ENCODE peak calls at places on chromosomes 5 and 9, in five cellular contexts. One of them, this sample, is unnamed.

GRCh38 chr5:108753331-108753730 is 5.6 kb downstream of the FER start:
- DNase-seq in activated CD8-positive, alpha-beta T cell treated with anti-CD3 and anti-CD28 coated beads, Interleukin-2, amount 10 ng/mL, durations not matched to agents 7 days and 5 days: no peak
- DNase-seq in renal cortical epithelial cell: peak
- DNase-seq in activated CD4-positive, alpha-beta T cell treated with anti-CD3 and anti-CD28 coated beads, Interleukin-2, amount 50 U/mL, for 24 hours: no peak
- DNase-seq in stimulated activated CD4-positive, alpha-beta T cell treated with anti-CD3 and anti-CD28 coated beads, Interleukin-15, amount 100 ng/mL, for 1 hour: no peak
- DNase-seq in this sample: peak

GRCh38 chr5:158922816-158923215 is 176.9 kb downstream of the EBF1 start:
- DNase-seq in stimulated activated CD4-positive, alpha-beta T cell treated with anti-CD3 and anti-CD28 coated beads, Interleukin-15, amount 100 ng/mL, for 1 hour: no peak
- DNase-seq in activated CD8-positive, alpha-beta T cell treated with anti-CD3 and anti-CD28 coated beads, Interleukin-2, amount 10 ng/mL, durations not matched to agents 7 days and 5 days: no peak
- DNase-seq in renal cortical epithelial cell: no peak
- DNase-seq in activated CD4-positive, alpha-beta T cell treated with anti-CD3 and anti-CD28 coated beads, Interleukin-2, amount 50 U/mL, for 24 hours: no peak
- DNase-seq in this sample: no peak

GRCh38 chr5:110815916-110816605 is 77.3 kb downstream of the SLC25A46 start:
- DNase-seq in renal cortical epithelial cell: peak
- DNase-seq in activated CD4-positive, alpha-beta T cell treated with anti-CD3 and anti-CD28 coated beads, Interleukin-2, amount 50 U/mL, for 24 hours: no peak
- DNase-seq in stimulated activated CD4-positive, alpha-beta T cell treated with anti-CD3 and anti-CD28 coated beads, Interleukin-15, amount 100 ng/mL, for 1 hour: no peak
- DNase-seq in activated CD8-positive, alpha-beta T cell treated with anti-CD3 and anti-CD28 coated beads, Interleukin-2, amount 10 ng/mL, durations not matched to agents 7 days and 5 days: no peak
- DNase-seq in this sample: peak

GRCh38 chr9:34927061-34927460 is 31.0 kb upstream of the PHF24 start:
- DNase-seq in activated CD8-positive, alpha-beta T cell treated with anti-CD3 and anti-CD28 coated beads, Interleukin-2, amount 10 ng/mL, durations not matched to agents 7 days and 5 days: no peak
- DNase-seq in activated CD4-positive, alpha-beta T cell treated with anti-CD3 and anti-CD28 coated beads, Interleukin-2, amount 50 U/mL, for 24 hours: no peak
- DNase-seq in renal cortical epithelial cell: no peak
- DNase-seq in stimulated activated CD4-positive, alpha-beta T cell treated with anti-CD3 and anti-CD28 coated beads, Interleukin-15, amount 100 ng/mL, for 1 hour: no peak
- DNase-seq in this sample: no peak

GRCh38 chr5:178473858-178474257 is 116.3 kb downstream of the COL23A1 start:
- DNase-seq in activated CD4-positive, alpha-beta T cell treated with anti-CD3 and anti-CD28 coated beads, Interleukin-2, amount 50 U/mL, for 24 hours: no peak
- DNase-seq in renal cortical epithelial cell: no peak
- DNase-seq in stimulated activated CD4-positive, alpha-beta T cell treated with anti-CD3 and anti-CD28 coated beads, Interleukin-15, amount 100 ng/mL, for 1 hour: no peak
- DNase-seq in activated CD8-positive, alpha-beta T cell treated with anti-CD3 and anti-CD28 coated beads, Interleukin-2, amount 10 ng/mL, durations not matched to agents 7 days and 5 days: peak
- DNase-seq in this sample: no peak

GRCh38 chr5:95697781-95698681 is 15.2 kb upstream of the SPATA9 start:
- DNase-seq in renal cortical epithelial cell: peak
- DNase-seq in activated CD4-positive, alpha-beta T cell treated with anti-CD3 and anti-CD28 coated beads, Interleukin-2, amount 50 U/mL, for 24 hours: no peak
- DNase-seq in activated CD8-positive, alpha-beta T cell treated with anti-CD3 and anti-CD28 coated beads, Interleukin-2, amount 10 ng/mL, durations not matched to agents 7 days and 5 days: no peak
- DNase-seq in stimulated activated CD4-positive, alpha-beta T cell treated with anti-CD3 and anti-CD28 coated beads, Interleukin-15, amount 100 ng/mL, for 1 hour: no peak
- DNase-seq in this sample: peak

GRCh38 chr9:93656426-93657222 is 80.2 kb downstream of the PHF2 start:
- DNase-seq in activated CD8-positive, alpha-beta T cell treated with anti-CD3 and anti-CD28 coated beads, Interleukin-2, amount 10 ng/mL, durations not matched to agents 7 days and 5 days: no peak
- DNase-seq in stimulated activated CD4-positive, alpha-beta T cell treated with anti-CD3 and anti-CD28 coated beads, Interleukin-15, amount 100 ng/mL, for 1 hour: no peak
- DNase-seq in renal cortical epithelial cell: no peak
- DNase-seq in activated CD4-positive, alpha-beta T cell treated with anti-CD3 and anti-CD28 coated beads, Interleukin-2, amount 50 U/mL, for 24 hours: no peak
- DNase-seq in this sample: no peak

GRCh38 chr5:96582343-96582742 is 79.8 kb upstream of the CAST start:
- DNase-seq in activated CD4-positive, alpha-beta T cell treated with anti-CD3 and anti-CD28 coated beads, Interleukin-2, amount 50 U/mL, for 24 hours: no peak
- DNase-seq in renal cortical epithelial cell: peak
- DNase-seq in activated CD8-positive, alpha-beta T cell treated with anti-CD3 and anti-CD28 coated beads, Interleukin-2, amount 10 ng/mL, durations not matched to agents 7 days and 5 days: no peak
- DNase-seq in stimulated activated CD4-positive, alpha-beta T cell treated with anti-CD3 and anti-CD28 coated beads, Interleukin-15, amount 100 ng/mL, for 1 hour: no peak
- DNase-seq in this sample: peak

GRCh38 chr5:172506921-172507320 is 52.6 kb upstream of the SH3PXD2B start:
- DNase-seq in activated CD4-positive, alpha-beta T cell treated with anti-CD3 and anti-CD28 coated beads, Interleukin-2, amount 50 U/mL, for 24 hours: no peak
- DNase-seq in activated CD8-positive, alpha-beta T cell treated with anti-CD3 and anti-CD28 coated beads, Interleukin-2, amount 10 ng/mL, durations not matched to agents 7 days and 5 days: no peak
- DNase-seq in renal cortical epithelial cell: no peak
- DNase-seq in stimulated activated CD4-positive, alpha-beta T cell treated with anti-CD3 and anti-CD28 coated beads, Interleukin-15, amount 100 ng/mL, for 1 hour: no peak
- DNase-seq in this sample: no peak

GRCh38 chr5:74649421-74649973 is 9.0 kb upstream of the ENC1 start:
- DNase-seq in activated CD4-positive, alpha-beta T cell treated with anti-CD3 and anti-CD28 coated beads, Interleukin-2, amount 50 U/mL, for 24 hours: no peak
- DNase-seq in activated CD8-positive, alpha-beta T cell treated with anti-CD3 and anti-CD28 coated beads, Interleukin-2, amount 10 ng/mL, durations not matched to agents 7 days and 5 days: no peak
- DNase-seq in renal cortical epithelial cell: no peak
- DNase-seq in stimulated activated CD4-positive, alpha-beta T cell treated with anti-CD3 and anti-CD28 coated beads, Interleukin-15, amount 100 ng/mL, for 1 hour: no peak
- DNase-seq in this sample: peak

GRCh38 chr5:139387611-139388197 is 2.0 kb downstream of the MZB1 start:
- DNase-seq in activated CD8-positive, alpha-beta T cell treated with anti-CD3 and anti-CD28 coated beads, Interleukin-2, amount 10 ng/mL, durations not matched to agents 7 days and 5 days: no peak
- DNase-seq in renal cortical epithelial cell: no peak
- DNase-seq in activated CD4-positive, alpha-beta T cell treated with anti-CD3 and anti-CD28 coated beads, Interleukin-2, amount 50 U/mL, for 24 hours: no peak
- DNase-seq in stimulated activated CD4-positive, alpha-beta T cell treated with anti-CD3 and anti-CD28 coated beads, Interleukin-15, amount 100 ng/mL, for 1 hour: no peak
- DNase-seq in this sample: no peak

GRCh38 chr9:89438194-89438593 is 59.7 kb downstream of the SEMA4D start:
- DNase-seq in stimulated activated CD4-positive, alpha-beta T cell treated with anti-CD3 and anti-CD28 coated beads, Interleukin-15, amount 100 ng/mL, for 1 hour: no peak
- DNase-seq in activated CD4-positive, alpha-beta T cell treated with anti-CD3 and anti-CD28 coated beads, Interleukin-2, amount 50 U/mL, for 24 hours: no peak
- DNase-seq in renal cortical epithelial cell: no peak
- DNase-seq in activated CD8-positive, alpha-beta T cell treated with anti-CD3 and anti-CD28 coated beads, Interleukin-2, amount 10 ng/mL, durations not matched to agents 7 days and 5 days: no peak
- DNase-seq in this sample: no peak

GRCh38 chr9:16668906-16669305 is 201.6 kb downstream of the BNC2 start:
- DNase-seq in renal cortical epithelial cell: no peak
- DNase-seq in stimulated activated CD4-positive, alpha-beta T cell treated with anti-CD3 and anti-CD28 coated beads, Interleukin-15, amount 100 ng/mL, for 1 hour: no peak
- DNase-seq in activated CD8-positive, alpha-beta T cell treated with anti-CD3 and anti-CD28 coated beads, Interleukin-2, amount 10 ng/mL, durations not matched to agents 7 days and 5 days: no peak
- DNase-seq in activated CD4-positive, alpha-beta T cell treated with anti-CD3 and anti-CD28 coated beads, Interleukin-2, amount 50 U/mL, for 24 hours: no peak
- DNase-seq in this sample: no peak

GRCh38 chr5:137091473-137091872 is 407.7 kb downstream of the SPOCK1 start:
- DNase-seq in stimulated activated CD4-positive, alpha-beta T cell treated with anti-CD3 and anti-CD28 coated beads, Interleukin-15, amount 100 ng/mL, for 1 hour: no peak
- DNase-seq in activated CD8-positive, alpha-beta T cell treated with anti-CD3 and anti-CD28 coated beads, Interleukin-2, amount 10 ng/mL, durations not matched to agents 7 days and 5 days: no peak
- DNase-seq in renal cortical epithelial cell: peak
- DNase-seq in activated CD4-positive, alpha-beta T cell treated with anti-CD3 and anti-CD28 coated beads, Interleukin-2, amount 50 U/mL, for 24 hours: no peak
- DNase-seq in this sample: no peak

GRCh38 chr5:9928266-9928750 is 298.2 kb upstream of the TAS2R1 start:
- DNase-seq in stimulated activated CD4-positive, alpha-beta T cell treated with anti-CD3 and anti-CD28 coated beads, Interleukin-15, amount 100 ng/mL, for 1 hour: no peak
- DNase-seq in activated CD8-positive, alpha-beta T cell treated with anti-CD3 and anti-CD28 coated beads, Interleukin-2, amount 10 ng/mL, durations not matched to agents 7 days and 5 days: no peak
- DNase-seq in renal cortical epithelial cell: peak
- DNase-seq in activated CD4-positive, alpha-beta T cell treated with anti-CD3 and anti-CD28 coated beads, Interleukin-2, amount 50 U/mL, for 24 hours: no peak
- DNase-seq in this sample: no peak

GRCh38 chr5:66342316-66342715 is 198.2 kb downstream of the SREK1 start:
- DNase-seq in stimulated activated CD4-positive, alpha-beta T cell treated with anti-CD3 and anti-CD28 coated beads, Interleukin-15, amount 100 ng/mL, for 1 hour: no peak
- DNase-seq in activated CD8-positive, alpha-beta T cell treated with anti-CD3 and anti-CD28 coated beads, Interleukin-2, amount 10 ng/mL, durations not matched to agents 7 days and 5 days: no peak
- DNase-seq in activated CD4-positive, alpha-beta T cell treated with anti-CD3 and anti-CD28 coated beads, Interleukin-2, amount 50 U/mL, for 24 hours: no peak
- DNase-seq in renal cortical epithelial cell: no peak
- DNase-seq in this sample: no peak

GRCh38 chr9:121889990-121890563 is 203.0 kb downstream of the TTLL11 start:
- DNase-seq in stimulated activated CD4-positive, alpha-beta T cell treated with anti-CD3 and anti-CD28 coated beads, Interleukin-15, amount 100 ng/mL, for 1 hour: no peak
- DNase-seq in activated CD4-positive, alpha-beta T cell treated with anti-CD3 and anti-CD28 coated beads, Interleukin-2, amount 50 U/mL, for 24 hours: no peak
- DNase-seq in renal cortical epithelial cell: no peak
- DNase-seq in activated CD8-positive, alpha-beta T cell treated with anti-CD3 and anti-CD28 coated beads, Interleukin-2, amount 10 ng/mL, durations not matched to agents 7 days and 5 days: no peak
- DNase-seq in this sample: no peak

GRCh38 chr5:73826761-73827450 is 200.9 kb downstream of the ARHGEF28 start:
- DNase-seq in stimulated activated CD4-positive, alpha-beta T cell treated with anti-CD3 and anti-CD28 coated beads, Interleukin-15, amount 100 ng/mL, for 1 hour: no peak
- DNase-seq in activated CD4-positive, alpha-beta T cell treated with anti-CD3 and anti-CD28 coated beads, Interleukin-2, amount 50 U/mL, for 24 hours: no peak
- DNase-seq in renal cortical epithelial cell: peak
- DNase-seq in activated CD8-positive, alpha-beta T cell treated with anti-CD3 and anti-CD28 coated beads, Interleukin-2, amount 10 ng/mL, durations not matched to agents 7 days and 5 days: no peak
- DNase-seq in this sample: peak

GRCh38 chr5:10331341-10331796 is 22.1 kb upstream of the MARCHF6 start:
- DNase-seq in activated CD8-positive, alpha-beta T cell treated with anti-CD3 and anti-CD28 coated beads, Interleukin-2, amount 10 ng/mL, durations not matched to agents 7 days and 5 days: no peak
- DNase-seq in activated CD4-positive, alpha-beta T cell treated with anti-CD3 and anti-CD28 coated beads, Interleukin-2, amount 50 U/mL, for 24 hours: no peak
- DNase-seq in stimulated activated CD4-positive, alpha-beta T cell treated with anti-CD3 and anti-CD28 coated beads, Interleukin-15, amount 100 ng/mL, for 1 hour: no peak
- DNase-seq in renal cortical epithelial cell: no peak
- DNase-seq in this sample: no peak

GRCh38 chr9:87148391-87149237 is 201.3 kb upstream of the GAS1 start:
- DNase-seq in activated CD4-positive, alpha-beta T cell treated with anti-CD3 and anti-CD28 coated beads, Interleukin-2, amount 50 U/mL, for 24 hours: no peak
- DNase-seq in stimulated activated CD4-positive, alpha-beta T cell treated with anti-CD3 and anti-CD28 coated beads, Interleukin-15, amount 100 ng/mL, for 1 hour: no peak
- DNase-seq in activated CD8-positive, alpha-beta T cell treated with anti-CD3 and anti-CD28 coated beads, Interleukin-2, amount 10 ng/mL, durations not matched to agents 7 days and 5 days: no peak
- DNase-seq in renal cortical epithelial cell: peak
- DNase-seq in this sample: peak

GRCh38 chr5:2471152-2471879 is 280.2 kb downstream of the IRX2 start:
- DNase-seq in stimulated activated CD4-positive, alpha-beta T cell treated with anti-CD3 and anti-CD28 coated beads, Interleukin-15, amount 100 ng/mL, for 1 hour: no peak
- DNase-seq in activated CD8-positive, alpha-beta T cell treated with anti-CD3 and anti-CD28 coated beads, Interleukin-2, amount 10 ng/mL, durations not matched to agents 7 days and 5 days: no peak
- DNase-seq in renal cortical epithelial cell: no peak
- DNase-seq in activated CD4-positive, alpha-beta T cell treated with anti-CD3 and anti-CD28 coated beads, Interleukin-2, amount 50 U/mL, for 24 hours: no peak
- DNase-seq in this sample: no peak

GRCh38 chr9:122315534-122315933 is 50.9 kb downstream of the MRRF start:
- DNase-seq in activated CD8-positive, alpha-beta T cell treated with anti-CD3 and anti-CD28 coated beads, Interleukin-2, amount 10 ng/mL, durations not matched to agents 7 days and 5 days: no peak
- DNase-seq in activated CD4-positive, alpha-beta T cell treated with anti-CD3 and anti-CD28 coated beads, Interleukin-2, amount 50 U/mL, for 24 hours: no peak
- DNase-seq in stimulated activated CD4-positive, alpha-beta T cell treated with anti-CD3 and anti-CD28 coated beads, Interleukin-15, amount 100 ng/mL, for 1 hour: no peak
- DNase-seq in renal cortical epithelial cell: no peak
- DNase-seq in this sample: no peak

GRCh38 chr5:111997308-111998159 is 240.5 kb upstream of the NREP start:
- DNase-seq in activated CD8-positive, alpha-beta T cell treated with anti-CD3 and anti-CD28 coated beads, Interleukin-2, amount 10 ng/mL, durations not matched to agents 7 days and 5 days: no peak
- DNase-seq in renal cortical epithelial cell: peak
- DNase-seq in activated CD4-positive, alpha-beta T cell treated with anti-CD3 and anti-CD28 coated beads, Interleukin-2, amount 50 U/mL, for 24 hours: no peak
- DNase-seq in stimulated activated CD4-positive, alpha-beta T cell treated with anti-CD3 and anti-CD28 coated beads, Interleukin-15, amount 100 ng/mL, for 1 hour: no peak
- DNase-seq in this sample: peak

GRCh38 chr5:109485030-109485429 is 75.3 kb upstream of the PJA2 start:
- DNase-seq in renal cortical epithelial cell: peak
- DNase-seq in activated CD8-positive, alpha-beta T cell treated with anti-CD3 and anti-CD28 coated beads, Interleukin-2, amount 10 ng/mL, durations not matched to agents 7 days and 5 days: no peak
- DNase-seq in stimulated activated CD4-positive, alpha-beta T cell treated with anti-CD3 and anti-CD28 coated beads, Interleukin-15, amount 100 ng/mL, for 1 hour: no peak
- DNase-seq in activated CD4-positive, alpha-beta T cell treated with anti-CD3 and anti-CD28 coated beads, Interleukin-2, amount 50 U/mL, for 24 hours: no peak
- DNase-seq in this sample: no peak

GRCh38 chr9:106708147-106708838 is 154.7 kb upstream of the ZNF462 start:
- DNase-seq in activated CD8-positive, alpha-beta T cell treated with anti-CD3 and anti-CD28 coated beads, Interleukin-2, amount 10 ng/mL, durations not matched to agents 7 days and 5 days: no peak
- DNase-seq in activated CD4-positive, alpha-beta T cell treated with anti-CD3 and anti-CD28 coated beads, Interleukin-2, amount 50 U/mL, for 24 hours: no peak
- DNase-seq in stimulated activated CD4-positive, alpha-beta T cell treated with anti-CD3 and anti-CD28 coated beads, Interleukin-15, amount 100 ng/mL, for 1 hour: no peak
- DNase-seq in renal cortical epithelial cell: peak
- DNase-seq in this sample: no peak

GRCh38 chr9:120910643-120911042 is 16.0 kb downstream of the TRAF1 start:
- DNase-seq in activated CD8-positive, alpha-beta T cell treated with anti-CD3 and anti-CD28 coated beads, Interleukin-2, amount 10 ng/mL, durations not matched to agents 7 days and 5 days: no peak
- DNase-seq in renal cortical epithelial cell: no peak
- DNase-seq in activated CD4-positive, alpha-beta T cell treated with anti-CD3 and anti-CD28 coated beads, Interleukin-2, amount 50 U/mL, for 24 hours: no peak
- DNase-seq in stimulated activated CD4-positive, alpha-beta T cell treated with anti-CD3 and anti-CD28 coated beads, Interleukin-15, amount 100 ng/mL, for 1 hour: no peak
- DNase-seq in this sample: no peak

GRCh38 chr9:21160178-21160577 is 6.3 kb downstream of the IFNA21 start:
- DNase-seq in activated CD4-positive, alpha-beta T cell treated with anti-CD3 and anti-CD28 coated beads, Interleukin-2, amount 50 U/mL, for 24 hours: no peak
- DNase-seq in activated CD8-positive, alpha-beta T cell treated with anti-CD3 and anti-CD28 coated beads, Interleukin-2, amount 10 ng/mL, durations not matched to agents 7 days and 5 days: peak
- DNase-seq in renal cortical epithelial cell: peak
- DNase-seq in stimulated activated CD4-positive, alpha-beta T cell treated with anti-CD3 and anti-CD28 coated beads, Interleukin-15, amount 100 ng/mL, for 1 hour: no peak
- DNase-seq in this sample: no peak

GRCh38 chr9:93826905-93827544 is 128.1 kb downstream of the BARX1 start:
- DNase-seq in activated CD8-positive, alpha-beta T cell treated with anti-CD3 and anti-CD28 coated beads, Interleukin-2, amount 10 ng/mL, durations not matched to agents 7 days and 5 days: no peak
- DNase-seq in activated CD4-positive, alpha-beta T cell treated with anti-CD3 and anti-CD28 coated beads, Interleukin-2, amount 50 U/mL, for 24 hours: no peak
- DNase-seq in stimulated activated CD4-positive, alpha-beta T cell treated with anti-CD3 and anti-CD28 coated beads, Interleukin-15, amount 100 ng/mL, for 1 hour: no peak
- DNase-seq in renal cortical epithelial cell: no peak
- DNase-seq in this sample: no peak

GRCh38 chr9:136545065-136545965 is 533 bp downstream of the NOTCH1 start:
- DNase-seq in renal cortical epithelial cell: no peak
- DNase-seq in activated CD4-positive, alpha-beta T cell treated with anti-CD3 and anti-CD28 coated beads, Interleukin-2, amount 50 U/mL, for 24 hours: peak
- DNase-seq in activated CD8-positive, alpha-beta T cell treated with anti-CD3 and anti-CD28 coated beads, Interleukin-2, amount 10 ng/mL, durations not matched to agents 7 days and 5 days: peak
- DNase-seq in stimulated activated CD4-positive, alpha-beta T cell treated with anti-CD3 and anti-CD28 coated beads, Interleukin-15, amount 100 ng/mL, for 1 hour: peak
- DNase-seq in this sample: no peak

GRCh38 chr5:172717481-172718195 is 53.4 kb downstream of the DUSP1 start:
- DNase-seq in activated CD8-positive, alpha-beta T cell treated with anti-CD3 and anti-CD28 coated beads, Interleukin-2, amount 10 ng/mL, durations not matched to agents 7 days and 5 days: no peak
- DNase-seq in stimulated activated CD4-positive, alpha-beta T cell treated with anti-CD3 and anti-CD28 coated beads, Interleukin-15, amount 100 ng/mL, for 1 hour: no peak
- DNase-seq in activated CD4-positive, alpha-beta T cell treated with anti-CD3 and anti-CD28 coated beads, Interleukin-2, amount 50 U/mL, for 24 hours: no peak
- DNase-seq in renal cortical epithelial cell: no peak
- DNase-seq in this sample: no peak

GRCh38 chr5:137220523-137220927 is 278.6 kb downstream of the SPOCK1 start:
- DNase-seq in activated CD4-positive, alpha-beta T cell treated with anti-CD3 and anti-CD28 coated beads, Interleukin-2, amount 50 U/mL, for 24 hours: no peak
- DNase-seq in stimulated activated CD4-positive, alpha-beta T cell treated with anti-CD3 and anti-CD28 coated beads, Interleukin-15, amount 100 ng/mL, for 1 hour: no peak
- DNase-seq in activated CD8-positive, alpha-beta T cell treated with anti-CD3 and anti-CD28 coated beads, Interleukin-2, amount 10 ng/mL, durations not matched to agents 7 days and 5 days: no peak
- DNase-seq in renal cortical epithelial cell: peak
- DNase-seq in this sample: peak

GRCh38 chr9:129333613-129333960 is 155.5 kb upstream of the IER5L start:
- DNase-seq in stimulated activated CD4-positive, alpha-beta T cell treated with anti-CD3 and anti-CD28 coated beads, Interleukin-15, amount 100 ng/mL, for 1 hour: no peak
- DNase-seq in activated CD8-positive, alpha-beta T cell treated with anti-CD3 and anti-CD28 coated beads, Interleukin-2, amount 10 ng/mL, durations not matched to agents 7 days and 5 days: no peak
- DNase-seq in renal cortical epithelial cell: peak
- DNase-seq in activated CD4-positive, alpha-beta T cell treated with anti-CD3 and anti-CD28 coated beads, Interleukin-2, amount 50 U/mL, for 24 hours: no peak
- DNase-seq in this sample: peak

GRCh38 chr9:10387282-10387681 is 225.5 kb downstream of the PTPRD start:
- DNase-seq in activated CD4-positive, alpha-beta T cell treated with anti-CD3 and anti-CD28 coated beads, Interleukin-2, amount 50 U/mL, for 24 hours: no peak
- DNase-seq in activated CD8-positive, alpha-beta T cell treated with anti-CD3 and anti-CD28 coated beads, Interleukin-2, amount 10 ng/mL, durations not matched to agents 7 days and 5 days: no peak
- DNase-seq in stimulated activated CD4-positive, alpha-beta T cell treated with anti-CD3 and anti-CD28 coated beads, Interleukin-15, amount 100 ng/mL, for 1 hour: no peak
- DNase-seq in renal cortical epithelial cell: no peak
- DNase-seq in this sample: no peak

GRCh38 chr9:81227507-81228245 is 461.7 kb downstream of the TLE1 start:
- DNase-seq in renal cortical epithelial cell: no peak
- DNase-seq in activated CD4-positive, alpha-beta T cell treated with anti-CD3 and anti-CD28 coated beads, Interleukin-2, amount 50 U/mL, for 24 hours: no peak
- DNase-seq in activated CD8-positive, alpha-beta T cell treated with anti-CD3 and anti-CD28 coated beads, Interleukin-2, amount 10 ng/mL, durations not matched to agents 7 days and 5 days: no peak
- DNase-seq in stimulated activated CD4-positive, alpha-beta T cell treated with anti-CD3 and anti-CD28 coated beads, Interleukin-15, amount 100 ng/mL, for 1 hour: no peak
- DNase-seq in this sample: no peak

GRCh38 chr5:84255318-84255717 is 129.4 kb downstream of the EDIL3 start:
- DNase-seq in activated CD8-positive, alpha-beta T cell treated with anti-CD3 and anti-CD28 coated beads, Interleukin-2, amount 10 ng/mL, durations not matched to agents 7 days and 5 days: no peak
- DNase-seq in renal cortical epithelial cell: no peak
- DNase-seq in activated CD4-positive, alpha-beta T cell treated with anti-CD3 and anti-CD28 coated beads, Interleukin-2, amount 50 U/mL, for 24 hours: no peak
- DNase-seq in stimulated activated CD4-positive, alpha-beta T cell treated with anti-CD3 and anti-CD28 coated beads, Interleukin-15, amount 100 ng/mL, for 1 hour: no peak
- DNase-seq in this sample: peak

GRCh38 chr9:84445737-84446136 is 105.2 kb upstream of the SLC28A3 start:
- DNase-seq in activated CD4-positive, alpha-beta T cell treated with anti-CD3 and anti-CD28 coated beads, Interleukin-2, amount 50 U/mL, for 24 hours: no peak
- DNase-seq in activated CD8-positive, alpha-beta T cell treated with anti-CD3 and anti-CD28 coated beads, Interleukin-2, amount 10 ng/mL, durations not matched to agents 7 days and 5 days: no peak
- DNase-seq in stimulated activated CD4-positive, alpha-beta T cell treated with anti-CD3 and anti-CD28 coated beads, Interleukin-15, amount 100 ng/mL, for 1 hour: no peak
- DNase-seq in renal cortical epithelial cell: no peak
- DNase-seq in this sample: no peak

GRCh38 chr5:78771260-78772240 is 123.0 kb upstream of the LHFPL2 start:
- DNase-seq in stimulated activated CD4-positive, alpha-beta T cell treated with anti-CD3 and anti-CD28 coated beads, Interleukin-15, amount 100 ng/mL, for 1 hour: no peak
- DNase-seq in activated CD8-positive, alpha-beta T cell treated with anti-CD3 and anti-CD28 coated beads, Interleukin-2, amount 10 ng/mL, durations not matched to agents 7 days and 5 days: no peak
- DNase-seq in renal cortical epithelial cell: no peak
- DNase-seq in activated CD4-positive, alpha-beta T cell treated with anti-CD3 and anti-CD28 coated beads, Interleukin-2, amount 50 U/mL, for 24 hours: no peak
- DNase-seq in this sample: no peak

GRCh38 chr9:77163889-77164288 is 13.4 kb upstream of the VPS13A start:
- DNase-seq in activated CD4-positive, alpha-beta T cell treated with anti-CD3 and anti-CD28 coated beads, Interleukin-2, amount 50 U/mL, for 24 hours: no peak
- DNase-seq in stimulated activated CD4-positive, alpha-beta T cell treated with anti-CD3 and anti-CD28 coated beads, Interleukin-15, amount 100 ng/mL, for 1 hour: no peak
- DNase-seq in renal cortical epithelial cell: peak
- DNase-seq in activated CD8-positive, alpha-beta T cell treated with anti-CD3 and anti-CD28 coated beads, Interleukin-2, amount 10 ng/mL, durations not matched to agents 7 days and 5 days: no peak
- DNase-seq in this sample: peak